ENCODE peak calls at places on chromosomes 13 and 19, in four cellular contexts. One of them, this sample, is unnamed.

GRCh38 chr13:83733293-83733692 is 149.0 kb downstream of the SLITRK1 start:
- DNase-seq in IMR-90: no peak
- DNase-seq in H1: no peak
- DNase-seq in mesendoderm: no peak
- DNase-seq in this sample: no peak

GRCh38 chr13:34349091-34349722 is 531.3 kb downstream of the RFC3 start:
- DNase-seq in H1: no peak
- DNase-seq in mesendoderm: no peak
- DNase-seq in IMR-90: peak; percentile 89
- DNase-seq in this sample: no peak

GRCh38 chr19:33446156-33446917 is 72.8 kb downstream of the CEBPG start:
- DNase-seq in IMR-90: peak; percentile 57
- DNase-seq in mesendoderm: no peak
- DNase-seq in H1: no peak
- DNase-seq in this sample: no peak

GRCh38 chr19:5369962-5370367 is 29.4 kb upstream of the PTPRS start:
- DNase-seq in mesendoderm: peak; percentile 76
- DNase-seq in IMR-90: no peak
- DNase-seq in H1: peak; percentile 97
- DNase-seq in this sample: peak; percentile 87

GRCh38 chr13:42398542-42398941 is 126.6 kb downstream of the AKAP11 start:
- DNase-seq in IMR-90: no peak
- DNase-seq in mesendoderm: no peak
- DNase-seq in H1: no peak
- DNase-seq in this sample: no peak

GRCh38 chr19:47228168-47228936 is 2.6 kb downstream of the BBC3 start:
- DNase-seq in IMR-90: peak; percentile 17
- DNase-seq in mesendoderm: peak; percentile 71
- DNase-seq in H1: peak; percentile 72
- DNase-seq in this sample: peak; percentile 73

GRCh38 chr13:107450931-107451330 is 764.4 kb downstream of the LIG4 start:
- DNase-seq in H1: no peak
- DNase-seq in mesendoderm: no peak
- DNase-seq in IMR-90: peak; percentile 99
- DNase-seq in this sample: no peak

GRCh38 chr13:20702945-20703784 is at the start of gene IL17D:
- DNase-seq in H1: peak; percentile 65
- DNase-seq in mesendoderm: no peak
- DNase-seq in IMR-90: no peak
- DNase-seq in this sample: no peak

GRCh38 chr13:64041296-64041695 is 2625.6 kb upstream of the PCDH20 start:
- DNase-seq in mesendoderm: no peak
- DNase-seq in H1: no peak
- DNase-seq in IMR-90: no peak
- DNase-seq in this sample: no peak

GRCh38 chr13:37715606-37716015 is 117.0 kb upstream of the POSTN start:
- DNase-seq in mesendoderm: no peak
- DNase-seq in IMR-90: peak; percentile 95
- DNase-seq in H1: no peak
- DNase-seq in this sample: no peak

GRCh38 chr19:57245066-57245465 is 4.6 kb downstream of the ZNF805 start:
- DNase-seq in IMR-90: no peak
- DNase-seq in mesendoderm: no peak
- DNase-seq in H1: no peak
- DNase-seq in this sample: no peak

GRCh38 chr13:48595330-48596127 is 58.2 kb upstream of the CYSLTR2 start:
- DNase-seq in H1: peak; percentile 50
- DNase-seq in IMR-90: peak; percentile 70
- DNase-seq in mesendoderm: peak; percentile 91
- DNase-seq in this sample: peak; percentile 61

GRCh38 chr19:2274937-2275535 is 6.9 kb downstream of the PEAK3 start:
- DNase-seq in H1: peak; percentile 84
- DNase-seq in mesendoderm: peak; percentile 89
- DNase-seq in IMR-90: peak; percentile 64
- DNase-seq in this sample: peak; percentile 82

GRCh38 chr13:105338044-105338443 is 1197.4 kb downstream of the EFNB2 start:
- DNase-seq in mesendoderm: no peak
- DNase-seq in H1: no peak
- DNase-seq in IMR-90: no peak
- DNase-seq in this sample: no peak

GRCh38 chr19:4191044-4191443 is 8.6 kb downstream of the ANKRD24 start:
- DNase-seq in H1: no peak
- DNase-seq in mesendoderm: no peak
- DNase-seq in IMR-90: no peak
- DNase-seq in this sample: no peak

GRCh38 chr19:15669440-15669839 is 3.4 kb upstream of the CYP4F12 start:
- DNase-seq in H1: no peak
- DNase-seq in mesendoderm: no peak
- DNase-seq in IMR-90: no peak
- DNase-seq in this sample: no peak

GRCh38 chr19:1068111-1069001 is 1.4 kb downstream of the ARHGAP45 start:
- DNase-seq in mesendoderm: no peak
- DNase-seq in H1: peak; percentile 42
- DNase-seq in IMR-90: no peak
- DNase-seq in this sample: no peak

GRCh38 chr13:72062566-72062965 is 195.6 kb upstream of the DACH1 start:
- DNase-seq in mesendoderm: peak; percentile 80
- DNase-seq in IMR-90: no peak
- DNase-seq in H1: peak; percentile 56
- DNase-seq in this sample: peak; percentile 91

GRCh38 chr13:76965759-76966421 is 17.6 kb downstream of the ACOD1 start:
- DNase-seq in IMR-90: peak; percentile 61
- DNase-seq in H1: no peak
- DNase-seq in mesendoderm: no peak
- DNase-seq in this sample: no peak

GRCh38 chr19:15479391-15480345 is at the start of gene PGLYRP2:
- DNase-seq in H1: no peak
- DNase-seq in IMR-90: no peak
- DNase-seq in mesendoderm: no peak
- DNase-seq in this sample: peak; percentile 48

GRCh38 chr13:45464687-45465453 is at the start of gene COG3:
- DNase-seq in H1: peak; percentile 92
- DNase-seq in mesendoderm: peak; percentile 98
- DNase-seq in IMR-90: peak; percentile 97
- DNase-seq in this sample: peak; percentile 94

GRCh38 chr13:45464141-45464686 is 525 bp upstream of the COG3 start:
- DNase-seq in H1: no peak
- DNase-seq in IMR-90: no peak
- DNase-seq in mesendoderm: no peak
- DNase-seq in this sample: no peak

GRCh38 chr13:45466359-45466758 is 1.6 kb downstream of the COG3 start:
- DNase-seq in H1: no peak
- DNase-seq in IMR-90: no peak
- DNase-seq in mesendoderm: no peak
- DNase-seq in this sample: no peak

GRCh38 chr13:45472171-45472705 is 7.5 kb downstream of the COG3 start:
- DNase-seq in H1: no peak
- DNase-seq in mesendoderm: no peak
- DNase-seq in IMR-90: peak; percentile 20
- DNase-seq in this sample: no peak

GRCh38 chr13:45468676-45469075 is 3.9 kb downstream of the COG3 start:
- DNase-seq in H1: no peak
- DNase-seq in IMR-90: no peak
- DNase-seq in mesendoderm: no peak
- DNase-seq in this sample: no peak
- H3K4ac ChIP-seq in H1: no peak overlapping the region
- H3K4ac ChIP-seq in IMR-90: no peak overlapping the region
- H3K4ac ChIP-seq in mesendoderm: no peak overlapping the region
- H3K4ac ChIP-seq in this sample: no peak overlapping the region

DNA sequence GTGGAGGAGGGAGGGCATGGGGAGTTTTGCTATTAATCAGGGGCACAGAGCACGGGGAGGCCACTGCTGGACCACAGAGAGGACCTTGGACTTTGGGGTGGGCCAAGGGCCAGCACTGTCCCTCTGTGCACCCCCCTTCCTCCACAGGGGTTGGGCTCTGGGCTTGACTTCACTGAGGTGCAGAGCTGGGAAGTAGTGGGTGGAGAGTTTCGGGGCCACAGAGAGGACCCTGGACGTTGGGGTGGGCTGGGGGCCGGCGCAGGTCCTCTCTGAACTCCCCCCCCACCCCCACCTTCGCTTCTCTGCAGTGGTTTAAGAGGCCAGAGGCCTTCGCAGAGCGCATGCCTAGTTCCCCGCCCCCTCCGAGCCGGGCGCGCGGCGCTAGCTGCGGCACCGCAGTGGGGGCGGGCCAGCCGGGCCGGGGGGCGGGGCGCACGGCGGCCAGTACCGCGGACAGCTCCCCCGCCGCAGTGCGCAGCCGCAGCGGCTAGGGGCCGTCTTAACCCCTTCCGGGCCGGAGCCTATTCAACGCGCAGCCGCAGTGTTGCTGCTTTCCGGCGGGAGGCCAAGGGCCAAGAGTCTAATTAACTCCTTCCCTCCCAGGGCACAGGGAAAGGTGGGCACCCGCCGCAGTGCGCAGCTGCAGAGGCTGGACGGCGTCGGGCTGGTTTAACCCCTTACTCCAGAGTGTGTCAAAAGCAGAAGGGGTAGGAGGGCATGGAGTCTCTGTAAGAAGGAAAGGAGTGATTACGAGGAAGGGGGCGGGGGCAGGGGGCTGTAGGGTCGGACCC is 3.7 kb downstream of the KCNC3 start:
- DNase-seq in IMR-90: peak; percentile 13
- DNase-seq in H1: peak; percentile 97
- DNase-seq in mesendoderm: peak; percentile 96
- DNase-seq in this sample: peak; percentile 97
- H3K4ac ChIP-seq in IMR-90: no peak overlapping the region
- H3K4ac ChIP-seq in H1: no peak overlapping the region
- H3K4ac ChIP-seq in mesendoderm: no peak overlapping the region
- H3K4ac ChIP-seq in this sample: no peak overlapping the region

DNA sequence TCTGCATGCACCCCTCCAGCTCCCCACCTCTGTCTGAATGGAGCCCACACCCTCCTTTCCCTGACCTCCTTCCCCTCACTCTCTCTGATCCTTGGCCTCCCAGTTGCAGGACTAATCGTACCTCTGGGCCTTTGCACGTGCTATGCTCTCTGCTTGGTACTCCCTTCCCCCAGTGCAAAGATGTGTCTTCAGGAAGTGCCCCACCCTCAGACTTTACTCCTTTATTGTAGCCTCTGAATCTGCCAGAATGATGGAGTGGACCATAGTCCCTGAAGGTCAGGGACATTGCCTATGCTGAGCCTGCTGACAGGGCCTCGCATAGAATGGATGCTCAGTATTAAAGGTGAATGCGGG is 1.3 kb upstream of the JUND start:
- DNase-seq in IMR-90: no peak
- DNase-seq in H1: no peak
- DNase-seq in mesendoderm: peak; percentile 18
- DNase-seq in this sample: no peak
- H3K4ac ChIP-seq in IMR-90: peak overlapping the region; percentile 97
- H3K4ac ChIP-seq in H1: peak overlapping the region; percentile 22
- H3K4ac ChIP-seq in mesendoderm: no peak overlapping the region
- H3K4ac ChIP-seq in this sample: peak overlapping the region; percentile 80

DNA sequence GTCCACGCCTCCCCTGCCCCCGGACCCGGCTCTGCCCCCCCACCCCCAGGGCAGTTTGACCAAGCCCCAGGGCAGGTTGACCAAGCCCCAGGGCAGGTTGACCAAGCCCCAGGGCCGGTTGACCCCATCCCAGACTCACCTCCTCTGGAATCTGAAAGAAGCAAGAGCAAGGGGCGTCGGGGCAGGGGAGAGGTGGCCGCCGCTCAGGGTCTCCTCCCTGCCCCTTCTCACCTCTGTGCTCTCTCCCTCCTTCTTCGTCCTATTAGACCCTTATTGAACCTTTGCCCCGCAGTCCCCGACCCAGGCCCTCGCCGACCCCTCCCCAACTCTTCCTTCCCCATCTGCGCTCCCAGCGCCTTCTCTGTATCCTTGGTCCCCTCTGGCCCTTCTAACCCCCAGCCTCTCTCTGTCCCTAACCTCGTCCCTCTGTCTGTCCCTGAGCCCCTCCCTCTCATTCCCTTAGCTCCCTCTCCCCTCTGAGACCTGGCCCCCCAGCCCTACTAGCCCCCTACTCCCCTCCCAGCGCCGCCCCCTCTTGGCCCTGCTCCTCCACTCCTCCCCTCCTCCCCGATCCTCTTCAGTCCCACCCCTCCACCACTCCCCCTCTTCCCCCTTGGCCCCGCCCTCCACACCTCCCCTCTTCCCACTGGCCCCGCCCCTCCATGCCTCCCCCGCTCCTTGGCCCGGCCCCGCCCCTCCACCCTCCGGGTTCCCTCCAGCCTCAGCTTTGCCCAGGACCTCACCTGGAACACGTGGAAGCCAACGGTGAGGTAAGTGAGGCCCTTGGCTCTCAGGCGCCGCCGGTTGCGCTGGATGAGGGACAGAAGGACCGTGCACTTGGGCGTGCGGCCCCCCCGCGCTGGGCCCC is 7.6 kb downstream of the CAPN12 start:
- DNase-seq in IMR-90: no peak
- DNase-seq in mesendoderm: peak; percentile 87
- DNase-seq in H1: peak; percentile 91
- DNase-seq in this sample: peak; percentile 91
- H3K4ac ChIP-seq in IMR-90: no peak overlapping the region
- H3K4ac ChIP-seq in mesendoderm: peak overlapping the region; percentile 49
- H3K4ac ChIP-seq in H1: no peak overlapping the region
- H3K4ac ChIP-seq in this sample: no peak overlapping the region

GRCh38 chr19:41449079-41449864 is 6.3 kb downstream of the ERICH4 start:
- DNase-seq in H1: peak; percentile 90
- DNase-seq in IMR-90: peak; percentile 61
- DNase-seq in mesendoderm: peak; percentile 87
- DNase-seq in this sample: peak; percentile 91

GRCh38 chr19:41456342-41456918 is 13.5 kb downstream of the ERICH4 start:
- DNase-seq in mesendoderm: no peak
- DNase-seq in H1: no peak
- DNase-seq in IMR-90: peak; percentile 56
- DNase-seq in this sample: no peak

GRCh38 chr19:41449865-41450178 is 6.9 kb downstream of the ERICH4 start:
- DNase-seq in IMR-90: no peak
- DNase-seq in H1: no peak
- DNase-seq in mesendoderm: no peak
- DNase-seq in this sample: no peak

GRCh38 chr19:41457241-41457640 is 14.3 kb downstream of the ERICH4 start:
- DNase-seq in H1: no peak
- DNase-seq in IMR-90: no peak
- DNase-seq in mesendoderm: no peak
- DNase-seq in this sample: no peak

GRCh38 chr19:41452584-41453275 is 9.8 kb downstream of the ERICH4 start:
- DNase-seq in mesendoderm: no peak
- DNase-seq in IMR-90: no peak
- DNase-seq in H1: no peak
- DNase-seq in this sample: no peak
- H3K4ac ChIP-seq in mesendoderm: no peak overlapping the region
- H3K4ac ChIP-seq in IMR-90: no peak overlapping the region
- H3K4ac ChIP-seq in H1: no peak overlapping the region
- H3K4ac ChIP-seq in this sample: no peak overlapping the region

GRCh38 chr19:18418034-18418724 is 1.0 kb upstream of the SSBP4 start:
- DNase-seq in mesendoderm: no peak
- DNase-seq in IMR-90: no peak
- DNase-seq in H1: no peak
- DNase-seq in this sample: no peak
- H3K4ac ChIP-seq in mesendoderm: peak overlapping the region; percentile 9
- H3K4ac ChIP-seq in IMR-90: peak overlapping the region; percentile 96
- H3K4ac ChIP-seq in H1: peak overlapping the region; percentile 99
- H3K4ac ChIP-seq in this sample: no peak overlapping the region